ENCODE peak calls at places on chromosome 21, in seven cellular contexts. One of them, this sample, is unnamed.

GRCh38 chr21:15319727-15320126 is 254.9 kb upstream of the NRIP1 start:
- DNase-seq in CD4-positive, alpha-beta T cell: no peak
- DNase-seq in germinal center: no peak
- DNase-seq in H4: no peak
- DNase-seq in stomach: no peak
- DNase-seq in Kasumi-1: no peak
- DNase-seq in mesendoderm: no peak
- DNase-seq in this sample: no peak

GRCh38 chr21:35163381-35163780 is 114.3 kb upstream of the RUNX1 start:
- DNase-seq in CD4-positive, alpha-beta T cell: no peak
- DNase-seq in germinal center: no peak
- DNase-seq in H4: no peak
- DNase-seq in stomach: no peak
- DNase-seq in Kasumi-1: no peak
- DNase-seq in mesendoderm: no peak
- DNase-seq in this sample: no peak

GRCh38 chr21:41307219-41307618 is 9.4 kb upstream of the FAM3B start:
- DNase-seq in CD4-positive, alpha-beta T cell: no peak
- DNase-seq in germinal center: no peak
- DNase-seq in H4: no peak
- DNase-seq in stomach: no peak
- DNase-seq in Kasumi-1: no peak
- DNase-seq in mesendoderm: no peak
- DNase-seq in this sample: no peak

GRCh38 chr21:45986316-45987051 is 4.9 kb downstream of the COL6A1 start:
- DNase-seq in CD4-positive, alpha-beta T cell: no peak
- DNase-seq in germinal center: no peak
- DNase-seq in H4: no peak
- DNase-seq in stomach: no peak
- DNase-seq in Kasumi-1: no peak
- DNase-seq in mesendoderm: no peak
- DNase-seq in this sample: no peak

GRCh38 chr21:38985423-38986378 is 180.0 kb downstream of the ETS2 start:
- DNase-seq in CD4-positive, alpha-beta T cell: no peak
- DNase-seq in germinal center: peak; percentile 38
- DNase-seq in H4: peak; percentile 97
- DNase-seq in stomach: peak; percentile 30
- DNase-seq in Kasumi-1: peak; percentile 95
- DNase-seq in mesendoderm: no peak
- DNase-seq in this sample: no peak

GRCh38 chr21:44880762-44881585 is 7.5 kb upstream of the PTTG1IP start:
- DNase-seq in CD4-positive, alpha-beta T cell: no peak
- DNase-seq in germinal center: no peak
- DNase-seq in H4: no peak
- DNase-seq in stomach: no peak
- DNase-seq in Kasumi-1: peak; percentile 98
- DNase-seq in mesendoderm: no peak
- DNase-seq in this sample: no peak

GRCh38 chr21:15992171-15992570 is 262.4 kb downstream of the USP25 start:
- DNase-seq in CD4-positive, alpha-beta T cell: no peak
- DNase-seq in germinal center: no peak
- DNase-seq in H4: no peak
- DNase-seq in stomach: no peak
- DNase-seq in Kasumi-1: no peak
- DNase-seq in mesendoderm: no peak
- DNase-seq in this sample: no peak

GRCh38 chr21:45618287-45618686 is 25.2 kb upstream of the PCBP3 start:
- DNase-seq in CD4-positive, alpha-beta T cell: no peak
- DNase-seq in germinal center: no peak
- DNase-seq in H4: peak; percentile 82
- DNase-seq in stomach: no peak
- DNase-seq in Kasumi-1: no peak
- DNase-seq in mesendoderm: no peak
- DNase-seq in this sample: no peak

GRCh38 chr21:26962516-26963305 is 4.2 kb downstream of the ADAMTS5 start:
- DNase-seq in CD4-positive, alpha-beta T cell: no peak
- DNase-seq in germinal center: no peak
- DNase-seq in H4: no peak
- DNase-seq in stomach: no peak
- DNase-seq in Kasumi-1: no peak
- DNase-seq in mesendoderm: no peak
- DNase-seq in this sample: no peak

GRCh38 chr21:35562876-35563275 is 497.4 kb downstream of the SETD4 start:
- DNase-seq in CD4-positive, alpha-beta T cell: no peak
- DNase-seq in germinal center: no peak
- DNase-seq in H4: no peak
- DNase-seq in stomach: no peak
- DNase-seq in Kasumi-1: no peak
- DNase-seq in mesendoderm: no peak
- DNase-seq in this sample: no peak

GRCh38 chr21:33395866-33396265 is 7.3 kb upstream of the IFNGR2 start:
- DNase-seq in CD4-positive, alpha-beta T cell: no peak
- DNase-seq in germinal center: no peak
- DNase-seq in H4: peak; percentile 90
- DNase-seq in stomach: no peak
- DNase-seq in Kasumi-1: no peak
- DNase-seq in mesendoderm: no peak
- DNase-seq in this sample: no peak

GRCh38 chr21:38806942-38807284 is 1.2 kb downstream of the ETS2 start:
- DNase-seq in CD4-positive, alpha-beta T cell: no peak
- DNase-seq in germinal center: no peak
- DNase-seq in H4: no peak
- DNase-seq in stomach: no peak
- DNase-seq in Kasumi-1: peak; percentile 7
- DNase-seq in mesendoderm: no peak
- DNase-seq in this sample: no peak

GRCh38 chr21:45429221-45430164 is 24.5 kb downstream of the COL18A1 start:
- DNase-seq in CD4-positive, alpha-beta T cell: no peak
- DNase-seq in germinal center: no peak
- DNase-seq in H4: no peak
- DNase-seq in stomach: no peak
- DNase-seq in Kasumi-1: no peak
- DNase-seq in mesendoderm: no peak
- DNase-seq in this sample: no peak

GRCh38 chr21:29271927-29272333 is 26.8 kb upstream of the BACH1 start:
- DNase-seq in CD4-positive, alpha-beta T cell: no peak
- DNase-seq in germinal center: no peak
- DNase-seq in H4: no peak
- DNase-seq in stomach: no peak
- DNase-seq in Kasumi-1: no peak
- DNase-seq in mesendoderm: no peak
- DNase-seq in this sample: no peak

GRCh38 chr21:33924766-33925100 is 9.1 kb upstream of the ATP5PO start:
- DNase-seq in CD4-positive, alpha-beta T cell: no peak
- DNase-seq in germinal center: no peak
- DNase-seq in H4: no peak
- DNase-seq in stomach: no peak
- DNase-seq in Kasumi-1: no peak
- DNase-seq in mesendoderm: peak; percentile 39
- DNase-seq in this sample: no peak

GRCh38 chr21:36587388-36587787 is 107.5 kb upstream of the CLDN14 start:
- DNase-seq in CD4-positive, alpha-beta T cell: no peak
- DNase-seq in germinal center: no peak
- DNase-seq in H4: no peak
- DNase-seq in stomach: no peak
- DNase-seq in Kasumi-1: no peak
- DNase-seq in mesendoderm: no peak
- DNase-seq in this sample: no peak

GRCh38 chr21:45747802-45748445 is 104.4 kb downstream of the PCBP3 start:
- DNase-seq in CD4-positive, alpha-beta T cell: no peak
- DNase-seq in germinal center: no peak
- DNase-seq in H4: peak; percentile 92
- DNase-seq in stomach: no peak
- DNase-seq in Kasumi-1: no peak
- DNase-seq in mesendoderm: peak; percentile 23
- DNase-seq in this sample: no peak

GRCh38 chr21:45388011-45388521 is 16.9 kb upstream of the COL18A1 start:
- DNase-seq in CD4-positive, alpha-beta T cell: no peak
- DNase-seq in germinal center: no peak
- DNase-seq in H4: no peak
- DNase-seq in stomach: no peak
- DNase-seq in Kasumi-1: no peak
- DNase-seq in mesendoderm: no peak
- DNase-seq in this sample: no peak

GRCh38 chr21:43190544-43191340 is 21.9 kb downstream of the CRYAA start:
- DNase-seq in CD4-positive, alpha-beta T cell: no peak
- DNase-seq in germinal center: no peak
- DNase-seq in H4: no peak
- DNase-seq in stomach: no peak
- DNase-seq in Kasumi-1: no peak
- DNase-seq in mesendoderm: no peak
- DNase-seq in this sample: no peak

GRCh38 chr21:22758478-22758877 is 1760.3 kb downstream of the NCAM2 start:
- DNase-seq in CD4-positive, alpha-beta T cell: no peak
- DNase-seq in germinal center: no peak
- DNase-seq in H4: peak; percentile 12
- DNase-seq in stomach: no peak
- DNase-seq in Kasumi-1: no peak
- DNase-seq in mesendoderm: no peak
- DNase-seq in this sample: no peak

GRCh38 chr21:36162631-36163030 is 6.0 kb downstream of the DOP1B start:
- DNase-seq in CD4-positive, alpha-beta T cell: no peak
- DNase-seq in germinal center: no peak
- DNase-seq in H4: no peak
- DNase-seq in stomach: peak; percentile 57
- DNase-seq in Kasumi-1: no peak
- DNase-seq in mesendoderm: no peak
- DNase-seq in this sample: no peak

GRCh38 chr21:31117046-31117916 is 79.0 kb upstream of the KRTAP19-8 start:
- DNase-seq in CD4-positive, alpha-beta T cell: no peak
- DNase-seq in germinal center: no peak
- DNase-seq in H4: peak; percentile 66
- DNase-seq in stomach: no peak
- DNase-seq in Kasumi-1: peak; percentile 24
- DNase-seq in mesendoderm: peak; percentile 78
- DNase-seq in this sample: no peak

GRCh38 chr21:35614412-35614901 is 445.9 kb downstream of the SETD4 start:
- DNase-seq in CD4-positive, alpha-beta T cell: no peak
- DNase-seq in germinal center: no peak
- DNase-seq in H4: no peak
- DNase-seq in stomach: no peak
- DNase-seq in Kasumi-1: no peak
- DNase-seq in mesendoderm: peak; percentile 14
- DNase-seq in this sample: no peak

GRCh38 chr21:34553199-34553952 is 41.4 kb upstream of the KCNE1 start:
- DNase-seq in CD4-positive, alpha-beta T cell: no peak
- DNase-seq in germinal center: no peak
- DNase-seq in H4: peak; percentile 30
- DNase-seq in stomach: no peak
- DNase-seq in Kasumi-1: no peak
- DNase-seq in mesendoderm: peak; percentile 79
- DNase-seq in this sample: no peak

This sample was measured in nucleus accumbens.